ENCODE peak calls at places on chromosomes 4 and X, in five cellular contexts. J, K, I, M and G are unnamed samples.

GRCh38 chr4:165476214-165477098 is 97.6 kb downstream of the CPE start:
- DNase-seq in J (no peak), K (no peak), I (no peak), M (no peak), G (no peak)

GRCh38 chr4:138977525-138977924 is 38.1 kb upstream of the NOCT start:
- DNase-seq in J (no peak), K (no peak), I (no peak), M (no peak), G (no peak)

GRCh38 chr4:144179152-144179739 is 38.7 kb upstream of the GYPA start:
- DNase-seq in J (no peak), K (no peak), I (no peak), M (no peak), G (no peak)

GRCh38 chrX:45758319-45758718 is 557.6 kb upstream of the DIPK2B start:
- DNase-seq in J (no peak), K (no peak), I (no peak), M (no peak), G (no peak)

GRCh38 chr4:10013722-10014121 is 7.6 kb downstream of the SLC2A9 start:
- DNase-seq in J (peak; percentile 82), K (no peak), I (no peak), M (no peak), G (peak; percentile 28)

GRCh38 chr4:69122476-69122875 is 26.2 kb downstream of the UGT2B7 start:
- DNase-seq in J (no peak), K (no peak), I (no peak), M (no peak), G (no peak)

GRCh38 chr4:149885896-149886295 is 70.3 kb upstream of the IQCM start:
- DNase-seq in J (no peak), K (no peak), I (no peak), M (no peak), G (no peak)

GRCh38 chrX:54495814-54496516 is at the start of gene FGD1:
- DNase-seq in J (peak; percentile 73), K (peak; percentile 88), I (peak; percentile 46), M (peak; percentile 38), G (peak; percentile 59)

GRCh38 chr4:79132826-79133225 is 193.0 kb downstream of the NAA11 start:
- DNase-seq in J (no peak), K (no peak), I (no peak), M (no peak), G (no peak)

GRCh38 chrX:103628386-103629290 is at the start of gene TCEAL1:
- DNase-seq in J (peak; percentile 58), K (peak; percentile 80), I (peak; percentile 41), M (peak; percentile 60), G (peak; percentile 25)

GRCh38 chr4:140947507-140947906 is 185.8 kb downstream of the RNF150 start:
- DNase-seq in J (no peak), K (no peak), I (no peak), M (no peak), G (no peak)

GRCh38 chr4:132614682-132615081 is 534.4 kb upstream of the PCDH10 start:
- DNase-seq in J (no peak), K (no peak), I (no peak), M (no peak), G (no peak)

GRCh38 chr4:166087569-166087968 is 214.5 kb downstream of the TLL1 start:
- DNase-seq in J (no peak), K (no peak), I (no peak), M (no peak), G (no peak)

GRCh38 chr4:105923507-105924238 is 28.4 kb downstream of the NPNT start:
- DNase-seq in J (no peak), K (no peak), I (no peak), M (peak; percentile 24), G (no peak)

GRCh38 chr4:135277116-135277979 is 1075.8 kb upstream of the PABPC4L start:
- DNase-seq in J (no peak), K (no peak), I (no peak), M (no peak), G (no peak)

GRCh38 chr4:36676139-36677050 is 395.0 kb downstream of the DTHD1 start:
- DNase-seq in J (no peak), K (no peak), I (no peak), M (no peak), G (no peak)

GRCh38 chr4:67762091-67762490 is 7.9 kb upstream of the GNRHR start:
- DNase-seq in J (no peak), K (no peak), I (no peak), M (no peak), G (no peak)

GRCh38 chrX:102339312-102340298 is 92.6 kb downstream of the NXF2 start:
- DNase-seq in J (no peak), K (peak; percentile 19), I (no peak), M (no peak), G (no peak)

GRCh38 chrX:1686642-1687041 is 71.8 kb downstream of the ASMT start:
- DNase-seq in J (no peak), K (no peak), I (no peak), M (no peak), G (no peak)

GRCh38 chr4:4492161-4492847 is 49.5 kb downstream of the STX18 start:
- DNase-seq in J (no peak), K (no peak), I (no peak), M (no peak), G (no peak)

GRCh38 chr4:188021548-188022249 is 26.1 kb downstream of the ZFP42 start:
- DNase-seq in J (no peak), K (no peak), I (no peak), M (no peak), G (no peak)

GRCh38 chrX:12986164-12986779 is 11.4 kb downstream of the TMSB4X start:
- DNase-seq in J (no peak), K (no peak), I (no peak), M (no peak), G (no peak)

GRCh38 chr4:145734051-145734450 is 54.1 kb downstream of the C4orf51 start:
- DNase-seq in J (no peak), K (no peak), I (no peak), M (no peak), G (no peak)

GRCh38 chr4:186820371-186820990 is 96.8 kb upstream of the FAT1 start:
- DNase-seq in J (no peak), K (peak; percentile 36), I (no peak), M (no peak), G (no peak)

GRCh38 chr4:88481557-88481956 is 24.6 kb downstream of the HERC5 start:
- DNase-seq in J (no peak), K (no peak), I (no peak), M (no peak), G (no peak)

GRCh38 chrX:21438792-21439191 is 64.6 kb downstream of the CNKSR2 start:
- DNase-seq in J (no peak), K (no peak), I (no peak), M (no peak), G (no peak)

GRCh38 chr4:52572936-52573485 is 86.1 kb downstream of the USP46 start:
- DNase-seq in J (no peak), K (no peak), I (no peak), M (no peak), G (no peak)

GRCh38 chr4:75659512-75660031 is 13.6 kb downstream of the G3BP2 start:
- DNase-seq in J (no peak), K (no peak), I (no peak), M (no peak), G (no peak)

GRCh38 chr4:75655562-75655961 is 17.6 kb downstream of the G3BP2 start:
- DNase-seq in J (no peak), K (no peak), I (no peak), M (no peak), G (no peak)

GRCh38 chr4:75654905-75655304 is 18.3 kb downstream of the G3BP2 start:
- DNase-seq in J (no peak), K (no peak), I (no peak), M (no peak), G (no peak)

GRCh38 chr4:75658881-75659280 is 14.3 kb downstream of the G3BP2 start:
- DNase-seq in J (no peak), K (no peak), I (no peak), M (no peak), G (no peak)

DNA sequence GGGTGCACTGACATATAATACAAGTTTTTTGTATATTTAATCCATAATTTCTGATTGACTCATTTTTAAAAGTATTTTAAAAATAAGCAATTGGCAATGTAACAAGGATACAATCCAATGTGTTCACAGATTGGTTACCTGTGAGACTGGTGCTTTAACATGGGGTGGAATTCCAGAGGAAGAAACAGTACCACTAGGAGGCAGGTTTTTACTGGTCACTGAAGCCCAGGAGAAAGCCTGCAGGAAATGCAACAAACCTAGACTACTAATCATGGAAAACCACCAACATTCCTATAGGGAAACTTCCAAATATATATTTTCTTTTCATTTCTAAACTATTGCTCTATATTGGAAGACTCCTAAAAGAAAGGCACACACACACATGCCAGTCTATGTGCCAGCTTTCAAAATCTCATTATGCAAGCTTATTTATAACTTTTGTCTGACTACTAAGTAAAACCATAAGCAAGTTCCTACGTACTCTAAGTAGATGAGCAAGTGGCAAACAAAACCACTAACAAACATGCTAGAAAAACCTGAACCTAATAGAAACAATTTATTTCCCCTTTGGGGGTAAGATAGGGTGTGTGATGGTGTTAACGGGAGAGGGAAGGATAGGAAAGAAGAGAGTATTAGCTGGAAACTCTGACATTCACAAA is 19.2 kb downstream of the G3BP2 start:
- DNase-seq in J (no peak), K (no peak), I (no peak), M (no peak), G (no peak)
- TF ChIP-seq CTCF in J (no peak), K (no peak), I (peak; percentile 29), M (peak; percentile 29), G (peak; percentile 60)

GRCh38 chr4:7238300-7238960 is 46.1 kb downstream of the SORCS2 start:
- DNase-seq in J (no peak), K (no peak), I (no peak), M (no peak), G (no peak)
- TF ChIP-seq CTCF in J (no peak), K (no peak), I (no peak), M (no peak), G (peak; percentile 45)

DNA sequence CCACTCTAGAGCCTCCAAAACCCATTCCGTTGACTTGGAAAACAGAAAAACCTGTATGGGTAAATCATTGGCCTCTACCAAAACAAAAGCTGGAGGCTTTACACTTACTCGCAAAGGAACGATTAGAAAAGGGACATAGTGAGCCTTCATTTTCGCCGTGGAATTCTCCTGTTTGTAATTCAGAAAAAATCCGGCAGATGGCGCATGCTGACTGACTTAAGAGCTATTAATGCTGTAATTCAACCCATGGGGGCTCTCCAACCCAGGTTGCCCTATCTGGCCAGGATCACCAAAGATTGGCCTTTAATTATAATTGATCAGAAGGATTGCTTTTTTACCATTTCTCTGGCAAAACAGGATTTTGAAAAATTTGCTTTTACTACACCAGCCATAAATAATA is 60.8 kb downstream of the ZNF732 start:
- DNase-seq in J (peak; percentile 56), K (no peak), I (peak; percentile 41), M (peak; percentile 71), G (peak; percentile 32)
- TF ChIP-seq CTCF in J (no peak), K (peak; percentile 31), I (peak; percentile 82), M (peak; percentile 73), G (peak; percentile 55)

DNA sequence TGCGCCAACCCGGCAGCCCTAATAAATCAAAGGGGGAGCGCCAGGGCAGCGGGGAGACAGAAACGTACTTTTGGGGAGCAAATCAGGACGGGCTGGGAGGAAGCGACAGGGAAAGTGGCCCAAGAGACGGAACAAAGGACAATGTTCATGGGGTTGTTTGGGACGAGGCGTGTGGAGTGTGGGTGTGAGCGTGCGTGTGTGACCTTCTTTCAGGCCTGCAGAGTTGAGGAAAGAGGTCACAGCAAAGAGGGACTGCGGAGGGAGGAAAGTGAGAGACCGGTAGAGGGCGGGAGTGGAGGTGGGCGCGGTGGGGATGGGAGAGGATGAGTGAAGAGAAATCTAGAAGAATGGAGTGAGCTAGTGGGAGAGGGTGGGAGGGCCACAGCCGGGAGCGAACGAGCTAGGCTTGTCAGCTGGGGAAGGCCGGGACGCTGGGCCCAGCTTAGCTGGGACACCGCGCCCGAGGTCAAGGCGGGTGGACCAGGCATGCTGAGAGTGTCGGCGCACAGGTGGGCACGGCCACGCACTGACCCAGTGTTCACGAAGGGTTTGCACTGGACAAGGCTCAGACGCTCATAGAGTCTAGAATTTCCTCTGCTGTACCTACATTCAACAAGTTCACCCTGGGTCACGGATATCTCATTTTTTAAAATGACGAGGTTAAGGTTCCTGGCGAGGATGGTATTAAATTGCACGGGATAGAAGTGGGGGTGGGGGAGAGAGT is 14.7 kb upstream of the PITX2 start:
- DNase-seq in J (no peak), K (no peak), I (no peak), M (no peak), G (no peak)
- TF ChIP-seq CTCF in J (no peak), K (no peak), I (no peak), M (no peak), G (no peak)